ENCODE peak calls at places on chromosomes 1 and 21, in four cellular contexts. One of them, this sample, is unnamed.

GRCh38 chr1:201775380-201775779 is 53.6 kb upstream of the IPO9 start:
- DNase-seq in PC-3: no peak
- DNase-seq in neural crest cell: no peak
- DNase-seq in thyroid gland: no peak
- DNase-seq in this sample: no peak

GRCh38 chr1:147641695-147642592 is 28.4 kb downstream of the ACP6 start:
- DNase-seq in thyroid gland: peak
- DNase-seq in PC-3: peak
- DNase-seq in neural crest cell: peak
- DNase-seq in this sample: peak

GRCh38 chr21:24436236-24436635 is 1171.0 kb downstream of the MRPL39 start:
- DNase-seq in PC-3: no peak
- DNase-seq in thyroid gland: peak
- DNase-seq in neural crest cell: no peak
- DNase-seq in this sample: no peak

GRCh38 chr1:99748419-99748818 is 18.0 kb downstream of the FRRS1 start:
- DNase-seq in thyroid gland: no peak
- DNase-seq in PC-3: peak
- DNase-seq in neural crest cell: no peak
- DNase-seq in this sample: no peak

GRCh38 chr21:32690085-32690484 is 37.7 kb downstream of the SYNJ1 start:
- DNase-seq in PC-3: no peak
- DNase-seq in neural crest cell: no peak
- DNase-seq in thyroid gland: no peak
- DNase-seq in this sample: no peak

GRCh38 chr21:29914326-29914725 is 25.5 kb downstream of the GRIK1 start:
- DNase-seq in PC-3: no peak
- DNase-seq in thyroid gland: no peak
- DNase-seq in neural crest cell: no peak
- DNase-seq in this sample: no peak

GRCh38 chr1:17913326-17914115 is 158.4 kb downstream of the ACTL8 start:
- DNase-seq in neural crest cell: no peak
- DNase-seq in PC-3: no peak
- DNase-seq in thyroid gland: no peak
- DNase-seq in this sample: no peak

GRCh38 chr1:116769561-116769977 is 15.3 kb downstream of the CD2 start:
- DNase-seq in thyroid gland: no peak
- DNase-seq in neural crest cell: no peak
- DNase-seq in PC-3: peak
- DNase-seq in this sample: no peak

GRCh38 chr1:167263784-167264464 is 43.2 kb downstream of the POU2F1 start:
- DNase-seq in PC-3: peak
- DNase-seq in thyroid gland: no peak
- DNase-seq in neural crest cell: no peak
- DNase-seq in this sample: no peak

GRCh38 chr21:29056005-29056404 is 17.4 kb downstream of the CCT8 start:
- DNase-seq in thyroid gland: no peak
- DNase-seq in neural crest cell: no peak
- DNase-seq in PC-3: peak
- DNase-seq in this sample: no peak

GRCh38 chr1:68231627-68232303 is 558 bp downstream of the WLS start:
- DNase-seq in neural crest cell: peak
- DNase-seq in PC-3: peak
- DNase-seq in thyroid gland: peak
- DNase-seq in this sample: peak

GRCh38 chr1:36203554-36204346 is 20.5 kb upstream of the THRAP3 start:
- DNase-seq in thyroid gland: peak
- DNase-seq in PC-3: no peak
- DNase-seq in neural crest cell: no peak
- DNase-seq in this sample: no peak

GRCh38 chr1:18998016-18998724 is 41.7 kb upstream of the IFFO2 start:
- DNase-seq in neural crest cell: no peak
- DNase-seq in PC-3: no peak
- DNase-seq in thyroid gland: no peak
- DNase-seq in this sample: no peak

GRCh38 chr1:211843018-211843417 is 12.5 kb upstream of the LPGAT1 start:
- DNase-seq in neural crest cell: no peak
- DNase-seq in PC-3: no peak
- DNase-seq in thyroid gland: no peak
- DNase-seq in this sample: no peak

GRCh38 chr1:2412773-2413494 is 570 bp upstream of the PEX10 start:
- DNase-seq in neural crest cell: no peak
- DNase-seq in PC-3: peak
- DNase-seq in thyroid gland: peak
- DNase-seq in this sample: peak

GRCh38 chr1:3772027-3772714 is 378 bp upstream of the SMIM1 start:
- DNase-seq in thyroid gland: peak
- DNase-seq in neural crest cell: peak
- DNase-seq in PC-3: peak
- DNase-seq in this sample: peak